ENCODE peak calls at places on chromosome 15, in five cellular contexts. B is Peyer's patch, A is pancreas, E is Panc1, S is breast epithelium. C is an unnamed sample. For H3K9me3, the result is how much of the 10 kb centered on the place peaks cover.

GRCh38 chr15:80010131-80010673 is 39.2 kb upstream of the BCL2A1 start:
- DNase-seq in B (peak), E (no peak), S (no peak), A (no peak), C (no peak)

GRCh38 chr15:99253381-99254090 is 2.3 kb downstream of the LRRC28 start:
- DNase-seq in A (no peak), E (no peak), S (no peak), B (no peak), C (no peak)

GRCh38 chr15:73226064-73226463 is 142.7 kb downstream of the HCN4 start:
- DNase-seq in B (no peak), A (no peak), E (no peak), S (no peak), C (no peak)

GRCh38 chr15:50463423-50464358 is 39.5 kb downstream of the USP8 start:
- DNase-seq in E (no peak), S (no peak), A (no peak), B (no peak), C (no peak)

GRCh38 chr15:90571063-90571541 is 41.4 kb downstream of the CRTC3 start:
- DNase-seq in S (peak), B (peak), A (no peak), E (no peak), C (peak)

GRCh38 chr15:79184465-79184892 is 93.9 kb upstream of the RASGRF1 start:
- DNase-seq in A (no peak), S (peak), E (peak), B (peak), C (peak)

GRCh38 chr15:37059051-37059450 is 41.3 kb downstream of the MEIS2 start:
- DNase-seq in E (no peak), S (no peak), A (no peak), B (no peak), C (no peak)

GRCh38 chr15:66724732-66725467 is 22.9 kb downstream of the SMAD6 start:
- DNase-seq in E (no peak), A (peak), S (no peak), B (no peak), C (no peak)

GRCh38 chr15:85777291-85778106 is 17.2 kb downstream of the KLHL25 start:
- DNase-seq in S (no peak), A (no peak), B (no peak), E (no peak), C (no peak)

GRCh38 chr15:92580521-92580920 is 75.1 kb downstream of the FAM174B start:
- DNase-seq in A (no peak), B (no peak), S (no peak), E (no peak), C (no peak)

DNA sequence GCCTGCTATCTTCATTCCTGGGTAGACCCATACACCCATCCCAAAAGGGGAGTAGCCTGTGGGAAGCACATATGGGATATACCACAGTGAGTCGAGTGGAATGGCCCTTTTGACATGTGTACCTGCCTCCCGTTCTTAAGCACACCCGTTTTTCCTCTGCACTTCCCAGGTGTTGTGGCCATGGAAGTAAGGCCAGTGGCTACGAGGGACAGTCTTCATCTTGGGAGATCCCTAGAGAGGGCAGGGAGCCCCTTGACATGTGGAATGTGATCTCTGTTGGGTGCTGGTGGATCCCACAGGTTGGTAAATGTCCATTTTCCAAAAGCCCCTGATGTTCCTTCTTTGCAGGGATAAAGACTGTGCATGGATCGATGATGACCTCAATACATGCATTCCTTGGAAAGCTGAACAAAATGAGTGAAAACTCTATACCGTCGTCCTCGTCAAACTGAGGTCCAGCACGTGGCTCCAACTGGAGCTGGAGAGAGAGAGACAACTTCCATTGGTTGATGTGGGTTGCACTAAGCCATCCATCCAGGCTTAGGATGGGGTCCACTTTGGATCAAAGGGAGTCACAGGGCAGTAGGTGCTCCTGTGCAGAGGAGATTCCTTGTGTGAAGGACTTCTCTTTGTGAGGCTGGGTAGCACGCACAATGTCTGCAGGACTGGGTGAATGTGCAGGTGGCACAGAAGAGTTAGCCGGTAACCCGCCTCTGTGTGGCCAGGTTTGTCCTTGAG is 136.8 kb downstream of the SNRPN start:
- DNase-seq in A (no peak), S (no peak), E (no peak), B (no peak), C (peak)
- H3K9me3 ChIP-seq in A (under half), S (half or more), E (under half), B (under half), C (half or more)

DNA sequence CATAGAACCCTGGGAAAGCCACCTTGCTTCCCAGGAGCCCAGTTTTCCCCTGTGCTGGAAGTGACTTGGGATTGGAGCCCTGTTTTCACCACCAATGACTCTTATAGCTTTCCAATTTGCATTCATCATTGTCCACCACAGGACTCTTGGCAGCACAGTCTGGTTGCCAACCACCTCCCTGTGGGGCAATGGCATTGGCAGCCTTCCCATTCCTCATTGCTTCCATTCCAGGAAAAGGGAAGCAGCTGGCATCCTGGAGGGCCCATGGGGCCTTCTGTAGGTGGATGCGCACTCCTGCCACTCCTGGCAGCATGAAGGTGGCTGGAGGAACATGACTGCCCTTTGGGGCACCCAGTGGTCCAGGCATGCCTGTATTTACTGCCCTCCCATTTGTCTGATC is 57.7 kb downstream of the FEM1B start:
- DNase-seq in E (no peak), S (peak), A (no peak), B (no peak), C (peak)
- H3K4me3 ChIP-seq in E (no peak), S (peak), A (no peak), B (no peak), C (no peak)

GRCh38 chr15:95624616-95625361 is 705.7 kb upstream of the NR2F2 start:
- DNase-seq in A (no peak), E (no peak), B (no peak), S (no peak), C (no peak)

GRCh38 chr15:95626501-95627361 is 703.8 kb upstream of the NR2F2 start:
- DNase-seq in S (no peak), B (no peak), A (no peak), E (no peak), C (no peak)

GRCh38 chr15:95620934-95621579 is 709.4 kb upstream of the NR2F2 start:
- DNase-seq in S (no peak), B (no peak), A (no peak), E (no peak), C (no peak)

GRCh38 chr15:95624100-95624499 is 706.4 kb upstream of the NR2F2 start:
- DNase-seq in S (no peak), A (no peak), B (no peak), E (no peak), C (no peak)

GRCh38 chr15:95622843-95623242 is 707.7 kb upstream of the NR2F2 start:
- DNase-seq in S (no peak), B (no peak), A (no peak), E (no peak), C (no peak)
- H3K9me3 ChIP-seq in S (under half), B (under half), A (under half), E (under half), C (under half)

GRCh38 chr15:59550520-59550919 is 61.1 kb upstream of the GCNT3 start:
- DNase-seq in A (no peak), S (no peak), E (no peak), B (no peak), C (no peak)
- H3K4me3 ChIP-seq in A (no peak), S (no peak), E (no peak), B (no peak), C (no peak)

DNA sequence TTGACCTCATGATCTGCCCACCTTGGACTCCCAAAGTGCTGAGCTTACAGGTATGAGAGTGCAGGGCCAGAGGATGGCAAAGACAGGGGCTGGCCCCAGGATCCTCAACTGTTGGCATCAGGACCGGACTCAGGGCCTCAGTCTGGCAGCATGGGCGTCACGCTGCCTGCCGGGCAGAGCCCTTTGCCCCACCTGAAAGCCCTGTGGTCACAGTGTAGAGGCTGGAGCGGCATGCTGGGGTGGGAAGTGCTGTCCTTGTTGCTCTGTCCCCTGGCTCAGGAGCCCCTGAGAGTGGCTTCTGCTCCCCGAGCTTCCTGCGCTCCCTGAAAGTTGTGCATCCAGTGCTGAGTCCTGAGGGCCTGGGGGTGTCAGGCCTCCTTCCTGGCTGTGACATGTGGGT is 147.1 kb downstream of the OR4M2 start:
- DNase-seq in B (no peak), E (no peak), A (no peak), S (no peak), C (peak)
- H3K9me3 ChIP-seq in B (under half), E (under half), A (under half), S (under half), C (under half)

DNA sequence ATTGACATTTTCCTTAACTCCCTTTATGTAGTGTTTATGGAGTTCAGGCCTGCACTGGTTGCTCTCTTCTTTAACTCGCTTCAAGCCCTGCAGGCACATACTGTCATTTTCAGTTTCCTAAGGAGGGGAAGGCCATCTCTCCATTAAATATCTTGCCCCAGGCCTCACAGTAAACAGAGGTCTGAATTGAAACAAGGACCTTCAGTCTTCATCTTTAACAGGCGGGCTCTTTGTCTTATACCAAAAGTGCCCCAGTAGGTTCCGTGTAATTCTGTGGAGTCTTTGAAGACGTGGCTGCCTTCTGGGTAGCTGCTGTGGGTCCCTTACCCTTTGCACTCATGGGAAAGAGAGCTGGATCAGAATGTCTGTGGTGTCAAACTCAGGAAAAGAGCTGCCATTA is 161.2 kb downstream of the APBA2 start:
- DNase-seq in A (no peak), B (no peak), E (no peak), S (no peak), C (no peak)
- H3K4me3 ChIP-seq in A (no peak), B (no peak), E (no peak), S (no peak), C (no peak)

DNA sequence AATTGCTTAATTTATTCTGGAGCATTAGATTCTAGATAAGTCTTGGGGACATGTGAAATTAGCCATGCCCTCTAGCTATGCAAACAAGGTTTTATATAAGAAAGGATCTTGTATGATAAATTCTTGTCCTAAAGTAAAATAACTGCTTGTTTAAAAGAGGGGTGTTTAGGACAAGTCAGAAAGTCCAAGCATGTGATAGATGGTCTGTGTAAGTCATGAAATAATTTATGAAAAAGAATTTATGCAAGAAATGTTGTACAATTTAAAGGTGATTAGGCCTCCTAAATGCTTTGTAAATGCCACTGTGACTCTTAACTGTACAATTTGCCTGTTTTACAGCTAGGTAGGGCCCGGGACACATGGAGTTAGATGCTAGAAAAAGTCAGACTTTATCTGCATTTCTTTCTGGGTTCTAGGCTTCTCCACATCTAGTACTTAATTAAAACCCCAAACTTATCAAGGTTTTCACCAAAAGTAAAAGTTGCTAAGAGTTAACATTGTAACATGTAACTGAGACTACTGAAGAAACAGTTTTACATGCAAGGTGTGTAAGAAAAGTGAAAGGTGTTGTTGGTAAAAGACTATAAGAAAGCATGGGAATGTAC is 13.2 kb downstream of the LINS1 start:
- DNase-seq in B (no peak), S (no peak), A (no peak), E (no peak), C (no peak)
- H3K9me3 ChIP-seq in B (under half), S (under half), A (under half), E (under half), C (under half)

GRCh38 chr15:58472221-58472620 is 40.4 kb downstream of the LIPC start:
- DNase-seq in S (no peak), A (no peak), B (no peak), E (no peak), C (no peak)

GRCh38 chr15:58473720-58474119 is 41.9 kb downstream of the LIPC start:
- DNase-seq in E (no peak), A (no peak), B (no peak), S (no peak), C (no peak)

GRCh38 chr15:58471341-58471740 is 39.5 kb downstream of the LIPC start:
- DNase-seq in A (no peak), S (no peak), B (no peak), E (no peak), C (no peak)

GRCh38 chr15:58474741-58475323 is 43.0 kb downstream of the LIPC start:
- DNase-seq in S (no peak), E (no peak), A (no peak), B (no peak), C (no peak)

GRCh38 chr15:58472821-58473581 is 41.2 kb downstream of the LIPC start:
- DNase-seq in E (no peak), S (no peak), A (no peak), B (no peak), C (no peak)
- H3K4me3 ChIP-seq in E (no peak), S (no peak), A (no peak), B (no peak), C (no peak)

C was measured in spleen.